ENCODE peak calls at places on chromosomes 2 and 18, in nine cellular contexts. Y, D, X, P, I, R, W, L and J are unnamed samples.

GRCh38 chr2:42338567-42339190 is 22.3 kb downstream of the COX7A2L start:
- DNase-seq in I (no peak), X (no peak), Y (no peak), L (no peak), R (no peak), W (no peak), P (no peak), D (no peak), J (no peak)

GRCh38 chr2:26901326-26902183 is 53.6 kb downstream of the DPYSL5 start:
- DNase-seq in Y (no peak), X (no peak), D (no peak), W (peak), L (no peak), R (no peak), I (no peak), P (no peak), J (no peak)

GRCh38 chr2:157809212-157809611 is 66.9 kb downstream of the ACVR1 start:
- DNase-seq in W (no peak), X (peak), I (peak), L (no peak), Y (no peak), P (no peak), R (no peak), D (no peak), J (no peak)

GRCh38 chr2:10864888-10865551 is 46.7 kb upstream of the KCNF1 start:
- DNase-seq in R (no peak), P (no peak), L (no peak), Y (no peak), I (no peak), W (no peak), X (no peak), D (no peak), J (no peak)

GRCh38 chr2:119178811-119179601 is 20.5 kb upstream of the C1QL2 start:
- DNase-seq in X (peak), R (no peak), P (no peak), Y (no peak), D (peak), W (no peak), L (no peak), I (peak), J (peak)

GRCh38 chr2:25887624-25888242 is 9.4 kb upstream of the ASXL2 start:
- DNase-seq in L (no peak), R (no peak), X (no peak), W (no peak), Y (no peak), P (no peak), D (no peak), I (no peak), J (no peak)

GRCh38 chr2:188701836-188702235 is 272.3 kb upstream of the COL3A1 start:
- DNase-seq in R (no peak), P (no peak), X (peak), L (no peak), W (no peak), I (no peak), D (no peak), Y (no peak), J (no peak)

GRCh38 chr2:239238381-239238780 is 162.4 kb downstream of the HDAC4 start:
- DNase-seq in X (no peak), I (no peak), W (no peak), P (no peak), L (no peak), Y (no peak), D (no peak), R (no peak), J (no peak)

GRCh38 chr2:46385786-46386577 is 88.8 kb downstream of the EPAS1 start:
- DNase-seq in X (peak), L (no peak), P (no peak), W (no peak), I (no peak), R (no peak), Y (peak), D (no peak), J (peak)

GRCh38 chr18:9429662-9429993 is 45.7 kb upstream of the RALBP1 start:
- DNase-seq in I (peak), P (no peak), W (no peak), Y (no peak), L (no peak), X (no peak), D (no peak), R (no peak), J (no peak)

GRCh38 chr2:169363570-169364150 is 1.3 kb upstream of the LRP2 start:
- DNase-seq in L (no peak), Y (no peak), X (peak), P (no peak), D (peak), I (peak), R (peak), W (peak), J (no peak)

GRCh38 chr2:240459401-240460242 is 24.2 kb downstream of the GPC1 start:
- DNase-seq in X (no peak), R (no peak), L (no peak), Y (no peak), I (no peak), W (peak), P (no peak), D (peak), J (no peak)

GRCh38 chr2:99572380-99572779 is 82.6 kb upstream of the REV1 start:
- DNase-seq in R (no peak), X (peak), L (peak), Y (no peak), I (no peak), D (no peak), W (peak), P (peak), J (peak)

GRCh38 chr2:110107092-110108079 is 8.2 kb downstream of the MALL start:
- DNase-seq in R (no peak), I (no peak), D (no peak), Y (no peak), W (no peak), X (no peak), L (no peak), P (no peak), J (no peak)

GRCh38 chr2:64888591-64889309 is 100.4 kb upstream of the SLC1A4 start:
- DNase-seq in P (no peak), L (no peak), Y (peak), W (no peak), D (no peak), I (peak), X (peak), R (no peak), J (peak)

GRCh38 chr18:39244242-39244641 is 1678.6 kb upstream of the CELF4 start:
- DNase-seq in W (no peak), L (no peak), Y (no peak), P (no peak), R (no peak), I (no peak), D (no peak), X (no peak), J (no peak)

GRCh38 chr18:29753379-29753778 is 1289.2 kb downstream of the DSC3 start:
- DNase-seq in I (no peak), D (no peak), R (no peak), L (no peak), W (no peak), X (peak), Y (no peak), P (no peak), J (no peak)